ENCODE peak calls at places on chromosomes 4 and X, in five cellular contexts. D is HCT116, S is neural progenitor cell, U is K562, H is A673. M is an unnamed sample.

GRCh38 chrX:139120760-139121159 is 409.2 kb upstream of the FGF13 start:
- DNase-seq in U (no peak), H (peak), D (no peak), S (no peak), M (no peak)

GRCh38 chr4:166324321-166324720 is 451.3 kb downstream of the TLL1 start:
- DNase-seq in U (no peak), H (peak), D (peak), S (peak), M (no peak)

GRCh38 chr4:66855956-66856355 is 689.3 kb downstream of the CENPC start:
- DNase-seq in D (no peak), U (no peak), H (no peak), S (no peak), M (no peak)

GRCh38 chrX:19063030-19063429 is 59.2 kb downstream of the ADGRG2 start:
- DNase-seq in H (no peak), D (no peak), U (no peak), S (no peak), M (no peak)

GRCh38 chr4:40916880-40917279 is 167.1 kb downstream of the NSUN7 start:
- DNase-seq in H (peak), U (peak), S (peak), D (peak), M (no peak)

GRCh38 chr4:37243061-37243460 is 1.5 kb upstream of the NWD2 start:
- DNase-seq in H (no peak), D (no peak), S (peak), U (no peak), M (no peak)

GRCh38 chr4:170497105-170497504 is 407.3 kb upstream of the AADAT start:
- DNase-seq in S (peak), H (no peak), D (no peak), U (no peak), M (no peak)

GRCh38 chr4:40190465-40190864 is 6.4 kb upstream of the RHOH start:
- DNase-seq in H (no peak), D (no peak), S (no peak), U (no peak), M (no peak)

GRCh38 chr4:145867416-145867815 is 71.2 kb downstream of the ZNF827 start:
- DNase-seq in U (no peak), S (no peak), D (no peak), H (no peak), M (no peak)

GRCh38 chr4:121034010-121034409 is 38.3 kb downstream of the NDNF start:
- DNase-seq in H (peak), U (no peak), D (no peak), S (no peak), M (peak)

GRCh38 chr4:38314663-38315062 is 349.3 kb upstream of the KLF3 start:
- DNase-seq in D (no peak), S (no peak), U (no peak), H (no peak), M (no peak)

GRCh38 chr4:53183754-53184153 is 182.1 kb downstream of the SCFD2 start:
- DNase-seq in D (no peak), H (no peak), S (no peak), U (no peak), M (no peak)

GRCh38 chr4:183906486-183906735 is 1.3 kb downstream of the STOX2 start:
- DNase-seq in S (no peak), H (no peak), D (no peak), U (no peak), M (no peak)

GRCh38 chrX:17805120-17805519 is 56.0 kb downstream of the RAI2 start:
- DNase-seq in S (no peak), H (peak), U (peak), D (no peak), M (no peak)

GRCh38 chrX:47497274-47497673 is 14.3 kb upstream of the ZNF41 start:
- DNase-seq in D (no peak), H (peak), S (no peak), U (no peak), M (no peak)

GRCh38 chr4:184959786-184960185 is 58.5 kb upstream of the HELT start:
- DNase-seq in H (no peak), S (no peak), U (no peak), D (no peak), M (no peak)
- TF ChIP-seq EZH2 in H (no peak), S (no peak), U (no peak), D (no peak), M (no peak)

DNA sequence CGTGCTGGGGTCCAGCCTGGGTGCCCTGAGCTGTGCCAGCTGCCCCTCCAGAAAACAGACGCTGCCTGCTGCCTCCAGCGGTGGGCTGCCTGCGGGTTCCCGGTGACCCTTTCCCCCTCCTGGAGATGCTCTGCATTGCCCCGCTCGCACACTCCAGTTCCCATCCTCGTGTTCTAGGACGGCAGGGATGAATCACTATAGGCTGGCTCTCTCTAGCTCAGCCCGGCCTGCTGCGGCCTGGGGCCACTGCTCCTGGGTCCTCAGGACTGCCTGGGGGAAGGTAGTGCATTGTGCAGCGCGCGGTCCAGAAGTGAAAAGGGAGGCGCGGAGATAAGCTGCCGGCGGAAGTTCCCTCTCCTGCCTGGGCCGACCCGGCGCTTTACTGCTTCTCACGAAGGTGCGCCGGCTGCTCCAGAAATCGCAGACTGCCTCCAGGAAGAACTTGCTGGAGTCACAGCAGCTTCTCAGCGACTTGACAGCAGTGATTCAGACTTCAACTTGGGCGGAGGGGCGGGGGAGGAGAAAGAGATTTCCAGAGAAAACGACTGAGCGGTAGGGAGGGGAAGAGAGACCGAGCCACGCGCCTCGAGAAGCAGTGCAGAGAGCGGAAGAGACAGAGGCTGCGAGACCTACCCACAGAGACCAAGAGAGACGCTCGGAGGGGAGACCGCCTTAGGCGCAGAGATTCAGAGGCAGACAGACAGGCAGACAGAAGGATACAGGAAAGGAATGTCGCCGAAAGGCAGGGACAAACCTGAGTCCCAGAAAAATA is 6.7 kb upstream of the MSX1 start:
- DNase-seq in D (no peak), S (peak), U (peak), H (peak), M (no peak)
- TF ChIP-seq EZH2 in D (no peak), S (peak), U (no peak), H (peak), M (no peak)

GRCh38 chr4:84496356-84497219 is 2.5 kb downstream of the NKX6-1 start:
- DNase-seq in H (no peak), D (no peak), S (peak), U (no peak), M (no peak)
- TF ChIP-seq EZH2 in H (no peak), D (no peak), S (peak), U (no peak), M (no peak)

GRCh38 chr4:997375-998071 is 4.3 kb upstream of the SLC26A1 start:
- DNase-seq in U (peak), H (no peak), D (no peak), S (peak), M (no peak)
- TF ChIP-seq EZH2 in U (no peak), H (no peak), D (no peak), S (peak), M (peak)

GRCh38 chr4:1472148-1472797 is 66.0 kb upstream of the NKX1-1 start:
- DNase-seq in S (no peak), H (no peak), U (no peak), D (no peak), M (no peak)
- TF ChIP-seq EZH2 in S (no peak), H (peak), U (no peak), D (no peak), M (no peak)

GRCh38 chrX:145818522-145819075 is 970 bp downstream of the SLITRK2 start:
- DNase-seq in U (no peak), S (peak), D (no peak), H (no peak), M (no peak)
- TF ChIP-seq EZH2 in U (no peak), S (peak), D (no peak), H (no peak), M (no peak)

GRCh38 chrX:153828723-153829548 is 1.4 kb downstream of the PDZD4 start:
- DNase-seq in S (peak), D (no peak), H (no peak), U (no peak), M (no peak)

GRCh38 chrX:153829549-153829798 is 870 bp downstream of the PDZD4 start:
- DNase-seq in S (no peak), H (no peak), U (no peak), D (no peak), M (no peak)

GRCh38 chrX:153830632-153831434 is 489 bp upstream of the PDZD4 start:
- DNase-seq in D (no peak), S (peak), H (no peak), U (no peak), M (no peak)

GRCh38 chrX:153831435-153832150 is 1.2 kb upstream of the PDZD4 start:
- DNase-seq in D (no peak), U (no peak), S (no peak), H (no peak), M (no peak)

GRCh38 chrX:153829799-153830631 is at the start of gene PDZD4:
- DNase-seq in D (no peak), U (peak), H (no peak), S (peak), M (no peak)
- TF ChIP-seq EZH2 in D (no peak), U (no peak), H (peak), S (peak), M (no peak)

GRCh38 chr4:143699331-143700059 is 980 bp downstream of the FREM3 start:
- DNase-seq in D (no peak), U (no peak), S (no peak), H (no peak), M (no peak)

GRCh38 chr4:143701365-143701764 is 890 bp upstream of the FREM3 start:
- DNase-seq in U (no peak), H (no peak), D (no peak), S (no peak), M (no peak)

GRCh38 chr4:143700060-143700419 is 435 bp downstream of the FREM3 start:
- DNase-seq in D (no peak), S (peak), H (peak), U (no peak), M (no peak)

GRCh38 chr4:143700420-143701352 is at the start of gene FREM3:
- DNase-seq in H (no peak), S (peak), D (no peak), U (no peak), M (no peak)
- TF ChIP-seq EZH2 in H (peak), S (peak), D (no peak), U (no peak), M (peak)

M was measured in SK-N-MC.